ENCODE peak calls at places on chromosomes 2 and 18, in eight cellular contexts. Q, V, I, R, H, A, Y and X are unnamed samples.

GRCh38 chr2:159515482-159515881 is 100.9 kb downstream of the BAZ2B start:
- DNase-seq in H (no peak), R (no peak), I (no peak), V (no peak), Q (no peak), A (no peak), Y (no peak), X (no peak)

GRCh38 chr18:63963610-63964256 is 6.1 kb upstream of the SERPINB8 start:
- DNase-seq in I (no peak), A (peak; percentile 45), H (peak; percentile 20), R (peak; percentile 76), Q (peak; percentile 66), Y (peak; percentile 38), V (peak; percentile 30), X (peak; percentile 69)

GRCh38 chr18:79791141-79791972 is 6.4 kb upstream of the KCNG2 start:
- DNase-seq in Y (no peak), R (peak; percentile 99), Q (peak; percentile 24), I (peak; percentile 73), H (no peak), V (peak; percentile 16), A (peak; percentile 95), X (peak; percentile 94)

GRCh38 chr2:159516241-159516758 is 100.0 kb downstream of the BAZ2B start:
- DNase-seq in I (peak; percentile 69), A (no peak), Y (no peak), R (peak; percentile 18), Q (peak; percentile 23), H (peak; percentile 59), V (peak; percentile 23), X (peak; percentile 76)

GRCh38 chr2:188089896-188090295 is 201.8 kb upstream of the GULP1 start:
- DNase-seq in H (no peak), I (no peak), A (no peak), Q (no peak), Y (no peak), R (peak; percentile 9), V (no peak), X (peak; percentile 6)

GRCh38 chr2:75233965-75234364 is 34.6 kb upstream of the TACR1 start:
- DNase-seq in Q (no peak), Y (no peak), A (no peak), V (no peak), I (no peak), R (no peak), H (no peak), X (no peak)

GRCh38 chr2:52810460-52810859 is 957.1 kb upstream of the CHAC2 start:
- DNase-seq in H (peak; percentile 4), Y (no peak), I (peak; percentile 2), R (peak; percentile 8), A (no peak), V (peak; percentile 4), Q (no peak), X (peak; percentile 44)

GRCh38 chr2:9703085-9703641 is 72.4 kb upstream of the YWHAQ start:
- DNase-seq in H (no peak), A (peak; percentile 36), V (no peak), Y (no peak), I (peak; percentile 87), Q (no peak), R (peak; percentile 91), X (peak; percentile 97)

GRCh38 chr2:232890896-232891601 is 21.0 kb downstream of the SNORC start:
- DNase-seq in H (no peak), Q (no peak), R (no peak), A (no peak), V (peak; percentile 24), I (peak; percentile 58), Y (no peak), X (peak; percentile 80)

GRCh38 chr2:91442246-91442905 is 2750.9 kb downstream of the RPIA start:
- DNase-seq in V (no peak), R (no peak), I (no peak), A (no peak), Q (no peak), H (peak; percentile 29), Y (no peak), X (no peak)

GRCh38 chr18:79928563-79928960 is 22.9 kb downstream of the SLC66A2 start:
- DNase-seq in Y (no peak), V (no peak), H (no peak), A (no peak), Q (peak; percentile 5), R (no peak), I (no peak), X (no peak)

GRCh38 chr2:165776796-165777195 is 17.3 kb downstream of the GALNT3 start:
- DNase-seq in A (no peak), I (no peak), V (no peak), R (no peak), Q (no peak), Y (no peak), H (no peak), X (no peak)

GRCh38 chr2:45736757-45737704 is 85.6 kb downstream of the PRKCE start:
- DNase-seq in H (no peak), V (no peak), R (no peak), Y (no peak), A (peak; percentile 20), Q (no peak), I (no peak), X (no peak)

GRCh38 chr2:231709981-231710750 is 1.8 kb downstream of the PTMA start:
- DNase-seq in R (peak; percentile 79), A (no peak), V (peak; percentile 92), Q (peak; percentile 90), Y (peak; percentile 97), I (peak; percentile 94), H (peak; percentile 93), X (peak; percentile 78)

GRCh38 chr18:76565238-76566173 is 70.5 kb upstream of the ZNF516 start:
- DNase-seq in I (peak; percentile 90), Q (peak; percentile 57), A (peak; percentile 87), H (no peak), Y (peak; percentile 45), V (peak; percentile 69), R (peak; percentile 98), X (peak; percentile 95)

GRCh38 chr18:55097406-55098170 is 138.3 kb upstream of the CCDC68 start:
- DNase-seq in R (peak; percentile 91), A (no peak), V (peak; percentile 74), Q (no peak), H (no peak), Y (no peak), I (peak; percentile 16), X (no peak)

GRCh38 chr2:235270951-235271350 is 222.9 kb upstream of the AGAP1 start:
- DNase-seq in Q (no peak), A (no peak), R (peak; percentile 87), Y (no peak), H (peak; percentile 35), I (no peak), V (no peak), X (peak; percentile 45)

GRCh38 chr18:47108373-47108772 is 41.9 kb downstream of the HDHD2 start:
- DNase-seq in Q (no peak), V (no peak), H (no peak), I (no peak), R (no peak), A (no peak), Y (no peak), X (no peak)

GRCh38 chr2:50401772-50402653 is 629.9 kb downstream of the NRXN1 start:
- DNase-seq in Q (peak; percentile 14), I (peak; percentile 26), R (peak; percentile 29), V (peak; percentile 66), A (peak; percentile 8), H (peak; percentile 24), Y (peak; percentile 77), X (peak; percentile 63)

GRCh38 chr2:149098722-149099121 is 60.2 kb downstream of the LYPD6B start:
- DNase-seq in Y (no peak), I (no peak), H (no peak), R (peak; percentile 98), A (no peak), V (no peak), Q (no peak), X (no peak)

GRCh38 chr2:28586864-28587263 is 91.0 kb downstream of the PLB1 start:
- DNase-seq in Y (no peak), V (no peak), Q (no peak), I (no peak), R (no peak), A (no peak), H (peak; percentile 46), X (no peak)

GRCh38 chr18:44852216-44852615 is 171.5 kb downstream of the SETBP1 start:
- DNase-seq in Q (no peak), H (no peak), I (no peak), R (no peak), Y (no peak), V (no peak), A (no peak), X (no peak)

GRCh38 chr18:23912356-23912755 is 102.2 kb upstream of the TTC39C start:
- DNase-seq in R (no peak), Q (no peak), A (no peak), H (no peak), V (no peak), I (no peak), Y (no peak), X (no peak)

GRCh38 chr2:237092920-237093781 is 7.5 kb downstream of the COPS8 start:
- DNase-seq in I (peak; percentile 62), Q (no peak), R (peak; percentile 78), V (no peak), A (peak; percentile 65), Y (no peak), H (no peak), X (peak; percentile 86)

GRCh38 chr2:70369082-70369481 is 67.2 kb upstream of the FAM136A start:
- DNase-seq in Y (no peak), H (no peak), V (no peak), R (no peak), Q (no peak), A (no peak), I (no peak), X (no peak)
- TF ChIP-seq CTCF in Y (no peak), H (no peak), V (no peak), R (no peak), Q (no peak), A (no peak), I (no peak), X (no peak)

GRCh38 chr2:14907014-14907612 is 274.6 kb downstream of the LRATD1 start:
- DNase-seq in R (peak; percentile 6), I (no peak), A (no peak), Y (no peak), Q (no peak), H (no peak), V (peak; percentile 9), X (peak; percentile 27)
- TF ChIP-seq CTCF in R (peak; percentile 21), I (no peak), A (no peak), Y (no peak), Q (peak; percentile 15), H (peak; percentile 30), V (peak; percentile 15), X (no peak)

GRCh38 chr2:22455086-22455485 is 929.9 kb upstream of the KLHL29 start:
- DNase-seq in Y (no peak), H (no peak), R (no peak), Q (no peak), I (no peak), V (no peak), A (no peak), X (no peak)

DNA sequence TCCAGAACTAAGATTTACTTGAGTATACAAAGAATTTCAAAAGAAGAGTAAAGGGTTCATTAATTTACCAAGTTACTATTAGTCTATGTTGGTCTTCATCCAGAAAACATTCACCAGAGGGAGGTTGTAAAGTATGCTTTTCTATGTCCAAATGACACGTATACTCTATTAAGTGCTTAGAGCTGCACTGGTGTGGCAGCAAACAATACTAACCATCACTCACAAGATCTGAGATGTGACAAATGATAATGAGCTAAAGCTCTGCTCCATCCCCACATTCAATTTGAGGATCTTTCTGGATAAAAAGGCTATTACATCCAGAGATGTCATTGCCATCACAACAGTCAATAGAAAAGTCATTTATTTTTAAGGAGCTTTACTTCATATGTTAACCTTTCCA is 926.5 kb upstream of the KLHL29 start:
- DNase-seq in A (no peak), I (no peak), Y (no peak), R (no peak), H (no peak), Q (no peak), V (no peak), X (no peak)
- TF ChIP-seq CTCF in A (no peak), I (no peak), Y (no peak), R (no peak), H (no peak), Q (no peak), V (no peak), X (no peak)

GRCh38 chr2:68487773-68488355 is 20.5 kb downstream of the APLF start:
- DNase-seq in R (peak; percentile 31), V (no peak), H (peak; percentile 36), A (no peak), Y (no peak), I (peak; percentile 27), Q (no peak), X (peak; percentile 43)
- TF ChIP-seq CTCF in R (peak; percentile 59), V (peak; percentile 43), H (peak; percentile 36), A (peak; percentile 49), Y (peak; percentile 41), I (peak; percentile 66), Q (peak; percentile 58), X (peak; percentile 40)